ENCODE peak calls at places on chromosome 22, in nine cellular contexts. C is AG09319; N is CD4-positive, alpha-beta T cell; Y is HCT116; R is mucosa of descending colon; Z is WTC11; L is neural crest cell; A is cardiac fibroblast; T is coronary artery. Q is an unnamed sample.

GRCh38 chr22:22948651-22949611 is 61.3 kb downstream of the IGLL5 start:
- DNase-seq in T (peak), R (no peak), C (no peak), A (peak), Y (no peak), Z (no peak), L (no peak), N (no peak), Q (no peak)

GRCh38 chr22:39221999-39222686 is 22.6 kb downstream of the PDGFB start:
- DNase-seq in T (no peak), C (no peak), Z (no peak), N (no peak), Y (no peak), A (no peak), L (no peak), R (peak), Q (no peak)

GRCh38 chr22:47396515-47396914 is 634.1 kb downstream of the TBC1D22A start:
- DNase-seq in Z (no peak), L (no peak), C (no peak), Y (no peak), T (no peak), N (no peak), A (no peak), R (no peak), Q (no peak)

GRCh38 chr22:20807315-20807752 is 33.4 kb downstream of the SERPIND1 start:
- DNase-seq in C (peak), Y (peak), L (no peak), T (peak), Z (no peak), N (no peak), R (no peak), A (peak), Q (no peak)

GRCh38 chr22:26406118-26406517 is 22.9 kb upstream of the ASPHD2 start:
- DNase-seq in L (no peak), A (peak), Z (no peak), N (no peak), C (no peak), Y (no peak), R (no peak), T (no peak), Q (no peak)

GRCh38 chr22:47690166-47690565 is 927.7 kb downstream of the TBC1D22A start:
- DNase-seq in Y (no peak), L (no peak), A (no peak), N (no peak), T (no peak), R (no peak), Z (no peak), C (no peak), Q (no peak)

GRCh38 chr22:48536691-48537591 is 1290.7 kb downstream of the BRD1 start:
- DNase-seq in A (no peak), R (no peak), T (no peak), C (no peak), L (no peak), Z (no peak), Y (no peak), N (no peak), Q (no peak)

GRCh38 chr22:46734830-46735453 is 3.1 kb downstream of the CERK start:
- DNase-seq in T (no peak), Y (no peak), L (no peak), Z (no peak), C (no peak), A (no peak), R (peak), N (peak), Q (peak)

GRCh38 chr22:20526628-20527355 is 19.4 kb downstream of the MED15 start:
- DNase-seq in R (no peak), C (no peak), T (no peak), A (peak), N (no peak), Z (no peak), Y (no peak), L (no peak), Q (no peak)

GRCh38 chr22:46617250-46618103 is 2.7 kb upstream of the GRAMD4 start:
- DNase-seq in C (no peak), A (no peak), N (no peak), L (no peak), T (no peak), R (no peak), Y (no peak), Z (no peak), Q (no peak)

GRCh38 chr22:38454361-38455062 is 487 bp downstream of the KCNJ4 start:
- DNase-seq in Y (no peak), T (no peak), L (no peak), R (no peak), A (no peak), N (no peak), C (no peak), Z (no peak), Q (no peak)

GRCh38 chr22:12601870-12602779 is 2925.9 kb upstream of the OR11H1 start:
- DNase-seq in N (no peak), A (no peak), T (no peak), L (no peak), C (no peak), R (peak), Z (no peak), Y (no peak), Q (no peak)

GRCh38 chr22:47561115-47561675 is 798.7 kb downstream of the TBC1D22A start:
- DNase-seq in T (no peak), A (no peak), N (no peak), R (no peak), C (no peak), Y (no peak), Z (no peak), L (no peak), Q (no peak)

GRCh38 chr22:20040801-20041200 is 19.9 kb downstream of the TANGO2 start:
- DNase-seq in Y (no peak), R (no peak), A (no peak), Z (no peak), T (no peak), C (no peak), N (no peak), L (no peak), Q (no peak)

GRCh38 chr22:30948930-30949342 is 19.6 kb downstream of the MORC2 start:
- DNase-seq in N (no peak), C (no peak), T (no peak), Z (no peak), R (no peak), A (peak), L (no peak), Y (no peak), Q (no peak)

GRCh38 chr22:27099896-27100295 is 442.5 kb downstream of the MIAT start:
- DNase-seq in R (no peak), C (no peak), L (no peak), A (no peak), T (no peak), N (no peak), Z (peak), Y (no peak), Q (no peak)

GRCh38 chr22:23755711-23756110 is 1.5 kb upstream of the VPREB3 start:
- DNase-seq in L (no peak), Y (no peak), Z (no peak), T (no peak), C (no peak), A (no peak), N (no peak), R (no peak), Q (no peak)

GRCh38 chr22:23969071-23969470 is 2.4 kb downstream of the DDTL start:
- DNase-seq in Z (no peak), N (no peak), Y (no peak), A (no peak), R (no peak), C (no peak), T (no peak), L (no peak), Q (no peak)

GRCh38 chr22:35076648-35077047 is 10.7 kb downstream of the ISX start:
- DNase-seq in C (no peak), R (no peak), Y (no peak), T (no peak), L (no peak), N (no peak), A (no peak), Z (no peak), Q (no peak)

GRCh38 chr22:29334148-29334547 is 18.7 kb upstream of the RASL10A start:
- DNase-seq in L (no peak), N (no peak), A (no peak), Y (no peak), T (no peak), Z (no peak), R (peak), C (no peak), Q (no peak)

GRCh38 chr22:27534720-27535125 is 266.8 kb downstream of the MN1 start:
- DNase-seq in T (no peak), L (no peak), A (peak), N (no peak), Z (no peak), R (no peak), C (peak), Y (no peak), Q (no peak)

GRCh38 chr22:45304971-45305370 is 4.8 kb upstream of the FAM118A start:
- DNase-seq in R (no peak), Z (no peak), N (no peak), A (no peak), Y (no peak), T (no peak), C (no peak), L (no peak), Q (no peak)

GRCh38 chr22:20618488-20618887 is 111.1 kb downstream of the MED15 start:
- DNase-seq in R (no peak), L (no peak), A (no peak), T (no peak), Z (no peak), Y (no peak), N (no peak), C (no peak), Q (no peak)

GRCh38 chr22:46075764-46076531 is 74.4 kb upstream of the PPARA start:
- DNase-seq in N (no peak), Z (no peak), C (no peak), A (peak), T (peak), L (no peak), Y (no peak), R (peak), Q (no peak)

GRCh38 chr22:40486962-40487602 is 116.7 kb downstream of the SGSM3 start:
- DNase-seq in A (no peak), L (no peak), Y (no peak), R (no peak), C (no peak), T (no peak), Z (no peak), N (no peak), Q (no peak)

GRCh38 chr22:40487663-40488249 is 117.4 kb downstream of the SGSM3 start:
- DNase-seq in N (no peak), R (no peak), L (no peak), Y (no peak), A (peak), C (no peak), Z (no peak), T (no peak), Q (no peak)

GRCh38 chr22:40491990-40492631 is 121.7 kb downstream of the SGSM3 start:
- DNase-seq in A (peak), N (no peak), C (no peak), T (no peak), R (no peak), Y (no peak), Z (no peak), L (no peak), Q (no peak)
- TF ChIP-seq CTCF in A (no peak), N (no peak), C (no peak), T (no peak), R (no peak), Y (no peak), Z (no peak), L (no peak), Q (no peak)

GRCh38 chr22:43226368-43226979 is 39.5 kb upstream of the TTLL12 start:
- DNase-seq in N (no peak), T (no peak), L (peak), Z (peak), R (no peak), C (no peak), Y (no peak), A (no peak), Q (no peak)
- TF ChIP-seq CTCF in N (no peak), T (no peak), L (peak), Z (no peak), R (no peak), C (peak), Y (no peak), A (no peak), Q (no peak)

GRCh38 chr22:17106785-17107546 is 14.2 kb downstream of the TMEM121B start:
- DNase-seq in T (no peak), N (no peak), Y (no peak), Z (no peak), R (no peak), C (no peak), L (no peak), A (no peak), Q (no peak)
- TF ChIP-seq CTCF in T (no peak), N (no peak), Y (no peak), Z (no peak), R (no peak), C (no peak), L (no peak), A (no peak), Q (no peak)

GRCh38 chr22:41366323-41367014 is 15.3 kb upstream of the TEF start:
- DNase-seq in L (no peak), A (no peak), T (no peak), Z (no peak), C (no peak), Y (no peak), R (no peak), N (no peak), Q (no peak)

GRCh38 chr22:41368543-41368817 is 13.3 kb upstream of the TEF start:
- DNase-seq in Y (no peak), L (no peak), T (no peak), N (no peak), A (no peak), R (no peak), Z (no peak), C (no peak), Q (no peak)

GRCh38 chr22:41365425-41365824 is 16.3 kb upstream of the TEF start:
- DNase-seq in L (no peak), A (no peak), Y (no peak), T (no peak), C (no peak), N (no peak), R (no peak), Z (no peak), Q (no peak)

GRCh38 chr22:41367680-41368542 is 13.8 kb upstream of the TEF start:
- DNase-seq in Y (no peak), N (no peak), A (peak), L (no peak), C (peak), Z (no peak), T (no peak), R (no peak), Q (no peak)

GRCh38 chr22:41367039-41367679 is 14.6 kb upstream of the TEF start:
- DNase-seq in L (peak), Y (peak), C (peak), N (no peak), A (peak), R (peak), T (peak), Z (peak), Q (no peak)
- TF ChIP-seq CTCF in L (no peak), Y (no peak), C (peak), N (no peak), A (peak), R (no peak), T (no peak), Z (no peak), Q (no peak)

DNA sequence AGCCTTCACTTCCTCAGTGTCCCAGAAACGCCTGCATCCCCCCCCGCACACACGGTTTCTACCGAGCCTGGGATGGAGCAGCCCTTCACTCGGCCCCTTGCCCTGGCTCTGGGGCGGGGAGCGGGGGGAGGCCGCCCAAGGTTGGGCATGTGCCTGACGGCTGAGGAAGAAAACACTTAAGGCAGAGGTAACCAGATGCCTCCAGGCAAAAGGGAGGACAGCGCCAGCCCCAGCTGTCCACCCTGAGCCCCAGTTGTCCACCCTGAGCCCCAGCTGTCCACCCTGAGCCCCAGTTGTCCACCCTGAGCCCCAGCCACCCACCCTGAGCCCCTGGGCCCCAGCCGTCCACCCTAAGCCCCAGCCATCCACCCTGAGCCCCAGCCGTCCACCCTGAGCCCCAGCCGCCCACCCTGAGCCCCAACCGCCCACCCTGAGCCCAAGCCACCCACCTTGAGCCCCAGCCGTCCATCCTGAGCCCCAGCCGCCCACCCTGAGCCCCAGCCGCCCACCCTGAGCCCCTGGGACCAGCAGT is 3.8 kb upstream of the TTLL8 start:
- DNase-seq in T (no peak), L (no peak), Y (no peak), C (no peak), R (peak), N (no peak), Z (no peak), A (no peak), Q (no peak)
- TF ChIP-seq CTCF in T (no peak), L (no peak), Y (no peak), C (no peak), R (no peak), N (no peak), Z (no peak), A (no peak), Q (no peak)

DNA sequence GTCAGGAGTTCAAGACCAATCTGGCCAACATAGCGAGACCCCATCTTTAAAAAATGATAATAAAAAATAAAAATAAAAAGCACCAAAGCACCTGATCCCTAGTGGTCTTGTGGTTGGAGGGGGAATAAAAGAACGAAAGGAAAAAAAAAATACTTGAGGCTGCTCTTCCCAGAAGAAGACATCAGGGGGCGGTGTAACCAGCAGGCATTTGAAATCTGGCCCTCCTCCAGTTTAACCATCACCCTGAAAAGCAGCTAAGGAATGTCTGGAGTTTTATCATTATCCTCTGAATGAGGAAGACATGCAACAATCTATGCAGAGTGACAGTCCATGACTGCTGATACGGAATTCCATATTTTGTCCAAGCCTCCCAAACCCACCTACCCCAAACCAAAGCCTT is 5.6 kb upstream of the KCTD17 start:
- DNase-seq in Z (no peak), L (no peak), Y (no peak), A (peak), T (no peak), R (no peak), C (no peak), N (no peak), Q (no peak)
- TF ChIP-seq CTCF in Z (peak), L (peak), Y (peak), A (peak), T (no peak), R (peak), C (peak), N (peak), Q (no peak)

DNA sequence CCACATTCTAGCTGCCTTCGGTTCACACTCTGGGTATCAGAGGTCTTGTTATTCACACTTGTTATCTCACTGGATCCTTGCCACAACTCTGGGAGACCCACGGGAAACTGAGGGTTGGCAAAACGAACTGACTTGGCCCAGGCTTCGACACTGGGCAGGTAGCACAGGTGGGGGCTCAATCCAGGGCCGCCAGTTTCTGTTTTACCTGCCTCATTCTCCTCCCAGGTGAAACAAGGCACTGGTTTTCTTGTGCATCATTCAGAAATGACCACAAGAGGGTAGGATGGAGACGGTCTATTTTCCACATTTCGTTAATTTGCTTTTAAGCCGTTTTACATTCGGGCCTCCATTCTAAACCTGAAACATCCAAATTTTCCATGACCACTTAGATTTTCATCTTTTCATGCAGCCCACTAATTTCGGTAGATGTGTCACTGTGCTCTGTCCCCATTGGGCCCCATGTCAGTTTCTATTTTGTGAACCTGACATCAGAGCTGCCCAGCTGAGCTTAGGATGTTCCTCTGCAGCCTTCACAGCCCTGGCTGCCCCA is 108.1 kb downstream of the KIAA1671 start:
- DNase-seq in C (no peak), Y (no peak), N (no peak), A (no peak), L (no peak), R (no peak), Z (no peak), T (no peak), Q (no peak)
- TF ChIP-seq CTCF in C (no peak), Y (peak), N (peak), A (no peak), L (peak), R (no peak), Z (no peak), T (peak), Q (no peak)

GRCh38 chr22:18997306-18997924 is 61.3 kb upstream of the PRODH start:
- DNase-seq in A (no peak), C (no peak), R (no peak), L (no peak), N (no peak), Y (no peak), Z (no peak), T (no peak), Q (no peak)
- TF ChIP-seq CTCF in A (no peak), C (no peak), R (no peak), L (no peak), N (no peak), Y (no peak), Z (no peak), T (no peak), Q (no peak)